ENCODE peak calls at places on chromosomes 7 and 10, in four cellular contexts. U, N, L and S are unnamed samples. For H3K4me1, the result is how much of the 10 kb centered on the place peaks cover.

GRCh38 chr7:66118603-66119002 is 4.0 kb downstream of the CRCP start:
- DNase-seq in U (no peak), N (no peak), L (no peak), S (no peak)

GRCh38 chr7:974172-974571 is 1.2 kb downstream of the COX19 start:
- DNase-seq in U (no peak), N (no peak), L (no peak), S (no peak)

GRCh38 chr7:98194672-98195457 is 16.4 kb upstream of the BHLHA15 start:
- DNase-seq in U (no peak), N (no peak), L (no peak), S (no peak)

GRCh38 chr7:74155810-74156395 is 18.3 kb upstream of the EIF4H start:
- DNase-seq in U (no peak), N (no peak), L (no peak), S (no peak)

GRCh38 chr10:58328233-58328632 is 6.6 kb upstream of the UBE2D1 start:
- DNase-seq in U (no peak), N (no peak), L (no peak), S (no peak)

GRCh38 chr7:38550881-38551280 is 80.3 kb downstream of the AMPH start:
- DNase-seq in U (no peak), N (no peak), L (no peak), S (no peak)

GRCh38 chr10:102419561-102420442 is 834 bp upstream of the FBXL15 start:
- DNase-seq in U (peak), N (no peak), L (peak), S (peak)

GRCh38 chr7:85564861-85565630 is 378.2 kb upstream of the SEMA3D start:
- DNase-seq in U (no peak), N (no peak), L (no peak), S (no peak)

GRCh38 chr10:69106900-69107511 is 17.0 kb upstream of the VPS26A start:
- DNase-seq in U (peak), N (no peak), L (no peak), S (no peak)

GRCh38 chr10:67045404-67045803 is 119.6 kb downstream of the LRRTM3 start:
- DNase-seq in U (no peak), N (no peak), L (no peak), S (no peak)

GRCh38 chr10:110056822-110057221 is 49.0 kb downstream of the ADD3 start:
- DNase-seq in U (no peak), N (no peak), L (no peak), S (no peak)

GRCh38 chr7:101595766-101596537 is 33.1 kb downstream of the MYL10 start:
- DNase-seq in U (no peak), N (no peak), L (no peak), S (no peak)

DNA sequence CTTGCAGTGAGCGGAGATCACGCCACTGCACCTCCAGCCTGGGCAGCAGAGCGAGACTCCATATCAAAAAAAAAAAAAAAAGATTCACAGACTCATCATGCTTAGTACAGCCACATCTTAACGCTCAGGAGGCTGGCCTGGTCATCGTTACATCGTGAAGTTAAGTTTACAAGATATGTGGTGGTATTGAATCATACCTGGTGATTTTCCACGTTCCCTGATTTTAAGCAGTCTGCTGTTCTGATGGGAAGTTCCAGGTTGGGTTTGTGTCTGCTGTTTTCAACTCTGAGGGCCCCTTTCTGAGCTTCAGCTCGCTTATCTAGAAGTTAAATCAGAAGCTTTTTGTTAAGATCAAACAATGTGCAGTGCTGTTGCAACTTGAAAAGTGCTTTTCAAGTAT is 6.9 kb downstream of the PPP2R2D start:
- DNase-seq in U (no peak), N (no peak), L (no peak), S (no peak)
- H3K27ac ChIP-seq in U (no peak), N (no peak), L (no peak), S (no peak)

GRCh38 chr10:123398756-123399155 is 244.6 kb downstream of the BUB3 start:
- DNase-seq in U (no peak), N (no peak), L (no peak), S (no peak)
- H3K4me3 ChIP-seq in U (no peak), N (no peak), L (no peak), S (no peak)

GRCh38 chr7:47503283-47503682 is 78.6 kb downstream of the TNS3 start:
- DNase-seq in U (no peak), N (no peak), L (no peak), S (no peak)
- H3K4me1 ChIP-seq in U (under half), N (under half), L (under half), S (half or more)

GRCh38 chr10:103677486-103677885 is 177.9 kb downstream of the SH3PXD2A start:
- DNase-seq in U (no peak), N (no peak), L (no peak), S (no peak)

GRCh38 chr10:103676851-103677417 is 178.4 kb downstream of the SH3PXD2A start:
- DNase-seq in U (no peak), N (no peak), L (peak), S (peak)

GRCh38 chr10:103679096-103679790 is 176.1 kb downstream of the SH3PXD2A start:
- DNase-seq in U (no peak), N (no peak), L (no peak), S (no peak)

GRCh38 chr10:103676058-103676785 is 179.2 kb downstream of the SH3PXD2A start:
- DNase-seq in U (no peak), N (no peak), L (peak), S (peak)

GRCh38 chr10:103678104-103678526 is 177.3 kb downstream of the SH3PXD2A start:
- DNase-seq in U (no peak), N (no peak), L (peak), S (peak)
- H3K27ac ChIP-seq in U (peak), N (no peak), L (peak), S (peak)

GRCh38 chr7:30148951-30149459 is 14.2 kb downstream of the MTURN start:
- DNase-seq in U (no peak), N (no peak), L (no peak), S (no peak)
- H3K4me3 ChIP-seq in U (no peak), N (no peak), L (no peak), S (no peak)

DNA sequence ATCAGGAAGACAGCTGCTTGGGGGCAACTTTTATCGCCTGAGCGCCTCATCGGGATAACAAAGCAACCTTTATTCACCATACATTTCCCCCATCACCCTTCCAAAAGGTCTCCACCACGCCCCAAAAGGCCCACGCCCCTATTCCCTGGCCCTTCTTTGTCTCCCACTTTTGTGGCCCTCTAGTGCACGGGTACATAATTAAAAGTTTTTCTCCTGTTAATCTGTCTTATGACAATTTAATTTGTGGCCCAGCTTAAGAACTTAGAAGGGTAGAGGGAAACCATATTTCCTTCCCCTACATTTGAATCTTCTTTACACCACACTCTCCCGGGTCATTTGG is 643 bp downstream of the RP9 start:
- DNase-seq in U (no peak), N (no peak), L (no peak), S (no peak)
- H3K4me1 ChIP-seq in U (under half), N (under half), L (under half), S (under half)